ENCODE peak calls at places on chromosomes 4 and X, in eight cellular contexts. H, G, Z, I, E, R, X and M are unnamed samples.

GRCh38 chr4:74166135-74166534 is 8.2 kb downstream of the MTHFD2L start:
- DNase-seq in H (no peak), G (no peak), Z (no peak), I (no peak), E (no peak), R (no peak), X (no peak), M (no peak)

GRCh38 chrX:101682723-101683122 is 23.1 kb upstream of the ARMCX2 start:
- DNase-seq in H (peak; percentile 67), G (no peak), Z (no peak), I (no peak), E (peak; percentile 63), R (no peak), X (no peak), M (no peak)

GRCh38 chr4:29734785-29735184 is 985.4 kb upstream of the PCDH7 start:
- DNase-seq in H (no peak), G (no peak), Z (no peak), I (no peak), E (no peak), R (no peak), X (no peak), M (no peak)

GRCh38 chrX:10506781-10507180 is 113.6 kb downstream of the MID1 start:
- DNase-seq in H (peak; percentile 40), G (no peak), Z (no peak), I (no peak), E (no peak), R (no peak), X (no peak), M (no peak)

GRCh38 chr4:51851090-51851936 is 8.4 kb downstream of the DCUN1D4 start:
- DNase-seq in H (no peak), G (no peak), Z (no peak), I (no peak), E (no peak), R (no peak), X (no peak), M (no peak)

GRCh38 chr4:11597506-11597905 is 168.8 kb upstream of the HS3ST1 start:
- DNase-seq in H (peak; percentile 71), G (no peak), Z (no peak), I (no peak), E (no peak), R (no peak), X (no peak), M (no peak)

GRCh38 chr4:140469806-140470733 is 28.0 kb downstream of the MGAT4D start:
- DNase-seq in H (no peak), G (no peak), Z (no peak), I (no peak), E (no peak), R (no peak), X (no peak), M (no peak)

GRCh38 chrX:70452143-70452733 is 7.6 kb downstream of the DLG3 start:
- DNase-seq in H (no peak), G (peak; percentile 35), Z (peak; percentile 52), I (no peak), E (no peak), R (peak; percentile 16), X (no peak), M (no peak)

GRCh38 chrX:15816886-15817285 is 26.6 kb downstream of the ZRSR2 start:
- DNase-seq in H (no peak), G (no peak), Z (no peak), I (no peak), E (peak; percentile 30), R (no peak), X (no peak), M (no peak)

GRCh38 chrX:27987862-27988646 is 6.8 kb upstream of the DCAF8L1 start:
- DNase-seq in H (no peak), G (no peak), Z (peak; percentile 54), I (no peak), E (no peak), R (no peak), X (no peak), M (no peak)

GRCh38 chrX:107826286-107827136 is 845 bp downstream of the MID2 start:
- DNase-seq in H (peak; percentile 42), G (no peak), Z (peak; percentile 15), I (no peak), E (peak; percentile 41), R (no peak), X (no peak), M (peak; percentile 19)

GRCh38 chrX:150060406-150060805 is 122.1 kb upstream of the EOLA2 start:
- DNase-seq in H (no peak), G (no peak), Z (no peak), I (no peak), E (peak; percentile 65), R (no peak), X (no peak), M (no peak)

GRCh38 chr4:40121515-40121914 is 64.9 kb downstream of the N4BP2 start:
- DNase-seq in H (peak; percentile 92), G (no peak), Z (no peak), I (no peak), E (peak; percentile 87), R (no peak), X (peak; percentile 13), M (no peak)

GRCh38 chr4:53885668-53886067 is 178.7 kb downstream of the CHIC2 start:
- DNase-seq in H (no peak), G (no peak), Z (no peak), I (no peak), E (no peak), R (no peak), X (no peak), M (no peak)

GRCh38 chr4:55791666-55792065 is 27.9 kb upstream of the EXOC1L start:
- DNase-seq in H (peak; percentile 45), G (no peak), Z (peak; percentile 4), I (no peak), E (no peak), R (no peak), X (no peak), M (no peak)

GRCh38 chr4:139267301-139267700 is 12.7 kb downstream of the MGARP start:
- DNase-seq in H (no peak), G (no peak), Z (no peak), I (no peak), E (peak; percentile 6), R (no peak), X (no peak), M (no peak)

GRCh38 chr4:6641164-6641970 is 882 bp downstream of the MRFAP1 start:
- DNase-seq in H (peak; percentile 44), G (no peak), Z (peak; percentile 6), I (peak; percentile 41), E (peak; percentile 51), R (no peak), X (peak; percentile 41), M (no peak)

GRCh38 chrX:152904151-152905080 is 6.5 kb downstream of the ZNF185 start:
- DNase-seq in H (peak; percentile 79), G (peak; percentile 35), Z (peak; percentile 16), I (no peak), E (peak; percentile 66), R (no peak), X (no peak), M (no peak)

GRCh38 chrX:155612312-155613224 is at the start of gene TMLHE:
- DNase-seq in H (peak; percentile 29), G (peak; percentile 20), Z (peak; percentile 59), I (peak; percentile 28), E (peak; percentile 46), R (peak; percentile 48), X (peak; percentile 44), M (peak; percentile 2)

GRCh38 chr4:1871471-1872021 is 353 bp downstream of the NSD2 start:
- DNase-seq in H (no peak), G (no peak), Z (no peak), I (no peak), E (no peak), R (no peak), X (no peak), M (no peak)

GRCh38 chrX:66638591-66639500 is at the start of gene EDA2R:
- DNase-seq in H (peak; percentile 81), G (no peak), Z (no peak), I (no peak), E (peak; percentile 88), R (peak; percentile 75), X (no peak), M (no peak)

GRCh38 chr4:150072906-150073714 is 5.1 kb upstream of the DCLK2 start:
- DNase-seq in H (peak; percentile 65), G (no peak), Z (no peak), I (no peak), E (peak; percentile 94), R (no peak), X (no peak), M (no peak)

GRCh38 chr4:3871881-3872833 is 106.0 kb downstream of the ADRA2C start:
- DNase-seq in H (no peak), G (no peak), Z (no peak), I (no peak), E (no peak), R (no peak), X (no peak), M (no peak)

GRCh38 chrX:66498672-66499296 is 140.1 kb downstream of the EDA2R start:
- DNase-seq in H (no peak), G (no peak), Z (no peak), I (no peak), E (no peak), R (no peak), X (no peak), M (no peak)